ENCODE peak calls at places on chromosomes 7 and 10, in six cellular contexts. R, J, V, G, N and I are unnamed samples.
A peak's percentile ranks its signal among the peaks of the same experiment; 100 is the strongest.

GRCh38 chr7:33640732-33641131 is 264.6 kb upstream of the BMPER start:
- DNase-seq in R (no peak), J (no peak), V (no peak), G (no peak), N (no peak), I (no peak)

GRCh38 chr10:47323087-47323486 is 833 bp downstream of the GDF2 start:
- DNase-seq in R (no peak), J (no peak), V (no peak), G (no peak), N (no peak), I (no peak)

GRCh38 chr7:28835800-28836199 is 122.3 kb downstream of the TRIL start:
- DNase-seq in R (no peak), J (no peak), V (no peak), G (no peak), N (no peak), I (no peak)

GRCh38 chr7:97373743-97374142 is 256.2 kb downstream of the SDHAF3 start:
- DNase-seq in R (no peak), J (no peak), V (no peak), G (no peak), N (no peak), I (no peak)

GRCh38 chr7:101170617-101171441 is 5.5 kb upstream of the VGF start:
- DNase-seq in R (no peak), J (no peak), V (no peak), G (no peak), N (no peak), I (no peak)

GRCh38 chr7:116145245-116145852 is 65.0 kb upstream of the TES start:
- DNase-seq in R (no peak), J (no peak), V (no peak), G (no peak), N (no peak), I (no peak)

GRCh38 chr10:100790761-100791208 is 45.4 kb downstream of the PAX2 start:
- DNase-seq in R (no peak), J (no peak), V (no peak), G (no peak), N (no peak), I (no peak)

GRCh38 chr10:115760131-115760530 is 512.9 kb downstream of the GFRA1 start:
- DNase-seq in R (no peak), J (no peak), V (no peak), G (no peak), N (no peak), I (no peak)

GRCh38 chr10:24115403-24115802 is 93.5 kb upstream of the KIAA1217 start:
- DNase-seq in R (no peak), J (no peak), V (no peak), G (no peak), N (no peak), I (no peak)

GRCh38 chr7:116984917-116985316 is 31.6 kb downstream of the ST7 start:
- DNase-seq in R (no peak), J (peak; percentile 52), V (no peak), G (no peak), N (no peak), I (peak; percentile 47)

GRCh38 chr7:50721661-50722259 is 60.9 kb downstream of the GRB10 start:
- DNase-seq in R (no peak), J (no peak), V (no peak), G (no peak), N (no peak), I (no peak)

GRCh38 chr10:124614003-124614659 is 130.0 kb downstream of the FAM53B start:
- DNase-seq in R (no peak), J (no peak), V (no peak), G (no peak), N (peak; percentile 58), I (no peak)

GRCh38 chr7:66859794-66860645 is 61.0 kb upstream of the TMEM248 start:
- DNase-seq in R (no peak), J (no peak), V (no peak), G (no peak), N (no peak), I (no peak)

GRCh38 chr7:106071999-106072714 is 40.0 kb downstream of the SYPL1 start:
- DNase-seq in R (no peak), J (peak; percentile 71), V (peak; percentile 49), G (no peak), N (no peak), I (no peak)

GRCh38 chr7:29400435-29400834 is 163.2 kb upstream of the PRR15 start:
- DNase-seq in R (no peak), J (no peak), V (no peak), G (no peak), N (no peak), I (no peak)

GRCh38 chr7:132498319-132498718 is 78.0 kb downstream of the PLXNA4 start:
- DNase-seq in R (no peak), J (no peak), V (no peak), G (no peak), N (no peak), I (no peak)

GRCh38 chr10:78215645-78216044 is 182.0 kb downstream of the RPS24 start:
- DNase-seq in R (peak; percentile 85), J (no peak), V (no peak), G (peak; percentile 98), N (no peak), I (no peak)

GRCh38 chr7:37284285-37284684 is 164.4 kb downstream of the ELMO1 start:
- DNase-seq in R (no peak), J (no peak), V (no peak), G (no peak), N (no peak), I (no peak)

GRCh38 chr7:32070051-32070405 is 179 bp downstream of the PDE1C start:
- DNase-seq in R (no peak), J (no peak), V (no peak), G (no peak), N (no peak), I (no peak)

GRCh38 chr10:102628451-102628911 is 15.8 kb upstream of the TRIM8 start:
- DNase-seq in R (no peak), J (peak; percentile 89), V (no peak), G (peak; percentile 88), N (no peak), I (no peak)

GRCh38 chr7:143285454-143285756 is 647 bp downstream of the TMEM139 start:
- DNase-seq in R (no peak), J (no peak), V (peak; percentile 53), G (no peak), N (no peak), I (no peak)

DNA sequence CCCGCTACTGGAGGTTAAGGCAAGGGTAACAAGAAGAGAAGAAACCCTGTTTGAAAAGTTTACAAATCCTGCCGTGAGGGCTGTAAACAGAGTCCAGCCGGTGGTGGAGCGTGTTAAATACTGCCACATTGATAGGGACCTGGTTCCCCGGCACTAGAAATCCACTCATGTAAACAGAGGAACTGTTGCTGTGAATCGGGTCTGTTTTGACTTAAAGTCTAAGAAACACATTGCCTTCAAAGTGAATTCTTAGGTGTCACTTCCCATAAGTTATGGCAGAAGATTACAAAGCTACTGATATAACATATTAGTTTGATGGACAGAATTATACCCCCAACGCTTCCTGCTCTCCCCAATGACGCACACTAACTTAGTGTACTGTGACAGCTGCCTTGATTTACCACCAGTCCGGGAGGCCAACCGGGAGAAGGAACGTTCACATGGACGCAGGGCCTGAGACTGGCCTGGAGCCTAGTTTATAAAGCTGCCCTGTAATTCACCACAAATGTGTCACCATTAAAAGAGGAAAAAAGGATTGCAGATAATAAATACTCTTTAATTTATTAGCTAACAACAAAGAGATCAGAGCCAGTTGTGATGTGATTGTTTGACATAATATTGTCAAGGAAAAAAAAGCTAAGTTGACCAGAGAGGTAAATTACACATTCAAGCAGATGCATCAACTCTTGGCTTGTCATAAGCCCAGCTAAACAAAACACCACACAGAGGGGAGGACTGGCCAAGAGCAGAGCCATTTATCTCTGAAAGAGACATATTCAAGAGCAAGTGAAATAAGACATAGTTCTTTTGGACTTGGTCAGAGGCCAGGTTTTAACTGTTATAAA is 820.6 kb downstream of the LRMDA start:
- DNase-seq in R (peak; percentile 79), J (no peak), V (peak; percentile 40), G (peak; percentile 99), N (no peak), I (no peak)
- TF ChIP-seq POLR2AphosphoS5 in R (peak; percentile 6), J (no peak), V (peak; percentile 69), G (peak; percentile 99), N (no peak), I (no peak)

GRCh38 chr7:140605337-140605736 is 35.3 kb downstream of the DENND2A start:
- DNase-seq in R (no peak), J (no peak), V (no peak), G (no peak), N (no peak), I (no peak)
- TF ChIP-seq CTCF in R (no peak), J (no peak), V (no peak), G (no peak), N (no peak), I (no peak)

DNA sequence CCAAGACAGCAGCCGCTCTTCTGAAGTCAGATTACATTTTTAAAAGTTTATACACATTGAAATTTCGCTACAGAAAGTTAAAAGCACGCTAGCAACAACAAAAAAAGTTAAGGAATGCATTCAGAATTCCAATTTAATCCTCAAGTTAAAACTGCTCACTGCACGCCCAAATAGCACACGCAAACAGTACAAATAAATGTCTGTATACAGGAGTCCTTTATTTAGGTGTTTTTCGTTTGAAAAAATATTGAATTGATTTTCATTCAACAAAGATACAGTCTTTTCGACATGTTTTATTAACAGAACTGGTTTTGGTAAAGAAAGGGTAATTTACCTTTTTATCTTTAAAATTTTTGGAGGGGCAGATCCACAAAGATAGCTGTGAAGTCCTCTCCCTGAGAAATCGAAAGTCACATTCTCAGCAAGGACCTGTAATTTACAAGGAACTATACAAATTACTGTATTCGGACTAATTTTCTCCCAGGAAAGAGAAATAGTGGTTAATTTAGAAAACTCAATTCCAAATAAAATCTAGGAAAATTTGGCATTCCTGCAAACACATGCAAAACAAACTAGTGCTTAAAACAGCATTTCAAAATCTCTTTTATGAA is 4.4 kb upstream of the NKX2-3 start:
- DNase-seq in R (no peak), J (no peak), V (no peak), G (no peak), N (no peak), I (no peak)
- TF ChIP-seq POLR2AphosphoS5 in R (no peak), J (no peak), V (no peak), G (no peak), N (no peak), I (no peak)

GRCh38 chr10:122014652-122015248 is 25.8 kb downstream of the TACC2 start:
- DNase-seq in R (no peak), J (no peak), V (no peak), G (no peak), N (no peak), I (no peak)

GRCh38 chr10:122012731-122013130 is 23.8 kb downstream of the TACC2 start:
- DNase-seq in R (no peak), J (no peak), V (no peak), G (no peak), N (no peak), I (no peak)

GRCh38 chr10:122018951-122019413 is 30.0 kb downstream of the TACC2 start:
- DNase-seq in R (no peak), J (no peak), V (peak; percentile 46), G (no peak), N (no peak), I (no peak)

GRCh38 chr10:122010405-122011050 is 21.6 kb downstream of the TACC2 start:
- DNase-seq in R (no peak), J (no peak), V (no peak), G (no peak), N (no peak), I (no peak)

DNA sequence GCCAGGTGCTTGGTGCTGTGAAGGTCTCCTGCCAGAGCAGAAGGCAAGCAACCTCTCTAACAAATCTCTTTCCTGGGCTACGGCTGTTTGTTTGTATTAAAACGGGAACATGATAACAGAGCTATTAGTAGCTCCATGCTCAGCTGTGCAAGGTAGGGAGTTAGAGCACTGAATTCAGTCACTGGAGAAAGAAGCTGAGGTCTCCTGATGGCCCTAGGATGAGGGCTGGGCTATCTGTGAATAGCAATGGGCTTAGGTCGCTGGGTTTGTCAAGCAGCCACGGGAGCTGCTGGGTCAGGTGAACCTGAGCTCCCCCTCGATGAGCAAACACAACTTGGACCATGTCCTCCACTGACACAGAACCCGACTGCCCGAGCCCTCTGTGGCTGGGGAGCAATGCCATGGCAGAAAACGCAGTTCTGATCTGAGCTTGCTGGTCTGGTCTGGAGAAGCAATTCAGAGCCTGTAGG is 24.4 kb downstream of the TACC2 start:
- DNase-seq in R (no peak), J (no peak), V (no peak), G (no peak), N (no peak), I (no peak)
- TF ChIP-seq CTCF in R (no peak), J (no peak), V (no peak), G (no peak), N (no peak), I (no peak)